ENCODE peak calls at places on chromosomes 13 and 19, in four cellular contexts. K is activated naive CD4-positive, alpha-beta T cell treated with Interleukin-2 at 50 U/mL for 16 hours; D is fibroblast of the conjunctiva; V is GM04503. H is an unnamed sample.

GRCh38 chr13:109680288-109680687 is 106.1 kb downstream of the IRS2 start:
- DNase-seq in D (no peak), K (no peak), V (no peak), H (no peak)

GRCh38 chr19:52170863-52171320 is 529 bp downstream of the ZNF836 start:
- DNase-seq in D (no peak), V (no peak), K (no peak), H (no peak)

GRCh38 chr19:2477732-2478191 is 1.8 kb downstream of the GADD45B start:
- DNase-seq in D (no peak), K (peak), V (no peak), H (no peak)

GRCh38 chr13:111975539-111976473 is 91.1 kb upstream of the SOX1 start:
- DNase-seq in V (no peak), K (no peak), D (no peak), H (no peak)

GRCh38 chr19:30304540-30304939 is 67.6 kb upstream of the ZNF536 start:
- DNase-seq in V (no peak), K (no peak), D (no peak), H (no peak)

GRCh38 chr13:85659493-85659892 is 139.7 kb downstream of the SLITRK6 start:
- DNase-seq in D (peak), K (no peak), V (no peak), H (no peak)

GRCh38 chr13:112928958-112929777 is 39.8 kb upstream of the MCF2L start:
- DNase-seq in K (no peak), V (no peak), D (no peak), H (no peak)

GRCh38 chr19:35755160-35755549 is 1.7 kb downstream of the HSPB6 start:
- DNase-seq in V (no peak), D (no peak), K (no peak), H (no peak)

GRCh38 chr19:45142728-45143115 is 18.1 kb downstream of the NKPD1 start:
- DNase-seq in D (no peak), K (no peak), V (no peak), H (no peak)

GRCh38 chr13:21970172-21970571 is 299.3 kb downstream of the FGF9 start:
- DNase-seq in K (no peak), D (no peak), V (no peak), H (no peak)

GRCh38 chr19:7397687-7398086 is 49.0 kb downstream of the ARHGEF18 start:
- DNase-seq in K (no peak), V (peak), D (peak), H (peak)

GRCh38 chr19:57308514-57308913 is 11.8 kb upstream of the ZNF543 start:
- DNase-seq in K (no peak), V (no peak), D (no peak), H (no peak)

GRCh38 chr13:51628059-51628852 is 44.0 kb downstream of the WDFY2 start:
- DNase-seq in K (no peak), D (no peak), V (no peak), H (no peak)

GRCh38 chr19:36771275-36772231 is 1.1 kb downstream of the ZNF850 start:
- DNase-seq in V (no peak), D (peak), K (peak), H (peak)

H was measured in AG09309.